ENCODE peak calls at places on chromosome 3, in ten cellular contexts. S, B, P, D, U, X, V, M, N and R are unnamed samples.

GRCh38 chr3:51379301-51379700 is 5.8 kb upstream of the MANF start:
- DNase-seq in D (no peak), M (no peak), N (peak), P (no peak), V (no peak), U (no peak), S (no peak), X (no peak), B (no peak), R (no peak)

GRCh38 chr3:54358327-54358726 is 236.0 kb downstream of the CACNA2D3 start:
- DNase-seq in X (no peak), M (peak), P (no peak), B (peak), D (no peak), N (no peak), S (no peak), V (peak), U (no peak), R (no peak)

GRCh38 chr3:65669163-65669875 is 369.4 kb downstream of the MAGI1 start:
- DNase-seq in D (no peak), S (no peak), B (no peak), M (no peak), P (no peak), X (no peak), N (no peak), U (no peak), V (no peak), R (no peak)

GRCh38 chr3:20673866-20674265 is 487.9 kb upstream of the SGO1 start:
- DNase-seq in D (no peak), B (no peak), U (no peak), X (no peak), N (no peak), S (no peak), M (no peak), V (no peak), P (no peak), R (no peak)

GRCh38 chr3:188270423-188270972 is 116.5 kb downstream of the LPP start:
- DNase-seq in N (no peak), U (peak), M (peak), D (no peak), P (peak), S (no peak), V (peak), X (no peak), B (no peak), R (no peak)

GRCh38 chr3:158974905-158975304 is 173.1 kb downstream of the MFSD1 start:
- DNase-seq in V (peak), U (no peak), B (no peak), D (no peak), M (no peak), X (no peak), N (no peak), S (no peak), P (no peak), R (no peak)

GRCh38 chr3:88141458-88142083 is 8.2 kb upstream of the C3orf38 start:
- DNase-seq in B (no peak), D (no peak), X (no peak), M (no peak), N (no peak), V (no peak), P (peak), S (no peak), U (no peak), R (no peak)

GRCh38 chr3:13890377-13891016 is 10.6 kb upstream of the WNT7A start:
- DNase-seq in V (no peak), N (no peak), U (no peak), X (no peak), D (peak), S (no peak), B (no peak), P (no peak), M (no peak), R (no peak)

GRCh38 chr3:52439426-52440248 is 5.3 kb downstream of the SEMA3G start:
- DNase-seq in P (no peak), X (no peak), M (no peak), U (no peak), D (no peak), N (no peak), S (no peak), B (no peak), V (no peak), R (no peak)

GRCh38 chr3:170178631-170179030 is 2.9 kb downstream of the PHC3 start:
- DNase-seq in P (no peak), N (no peak), D (peak), M (no peak), B (no peak), X (no peak), V (no peak), U (no peak), S (no peak), R (no peak)

GRCh38 chr3:197600796-197601565 is 45.2 kb upstream of the BDH1 start:
- DNase-seq in M (no peak), D (no peak), S (no peak), V (no peak), N (no peak), U (no peak), B (no peak), P (peak), X (no peak), R (no peak)

GRCh38 chr3:65356331-65357286 is 668.8 kb upstream of the ADAMTS9 start:
- DNase-seq in N (peak), U (no peak), X (no peak), B (no peak), S (no peak), M (no peak), D (no peak), P (peak), V (peak), R (no peak)

GRCh38 chr3:31882895-31883294 is 98.2 kb downstream of the OSBPL10 start:
- DNase-seq in V (no peak), B (no peak), D (no peak), X (no peak), N (no peak), M (no peak), U (no peak), P (no peak), S (no peak), R (no peak)

GRCh38 chr3:71050521-71051258 is 532.8 kb downstream of the FOXP1 start:
- DNase-seq in D (no peak), N (no peak), X (no peak), B (no peak), S (peak), U (no peak), M (no peak), V (no peak), P (no peak), R (no peak)

GRCh38 chr3:21020681-21021080 is 730.3 kb downstream of the ZNF385D start:
- DNase-seq in N (no peak), P (no peak), M (no peak), D (no peak), S (no peak), X (no peak), B (no peak), U (no peak), V (no peak), R (no peak)

GRCh38 chr3:99842826-99843589 is 25.3 kb downstream of the CMSS1 start:
- DNase-seq in X (peak), V (peak), M (no peak), N (peak), S (no peak), P (peak), B (peak), U (peak), D (no peak), R (no peak)

GRCh38 chr3:122294365-122294764 is 30.7 kb upstream of the CSTA start:
- DNase-seq in P (no peak), X (no peak), U (no peak), B (no peak), D (no peak), M (no peak), N (no peak), S (no peak), V (no peak), R (no peak)

GRCh38 chr3:95613993-95614392 is 1200.4 kb upstream of the EPHA6 start:
- DNase-seq in V (no peak), S (no peak), B (no peak), D (no peak), U (no peak), N (no peak), X (no peak), P (no peak), M (no peak), R (no peak)

GRCh38 chr3:56052219-56052618 is 416.0 kb downstream of the ERC2 start:
- DNase-seq in S (no peak), N (no peak), M (no peak), X (no peak), V (no peak), D (no peak), P (no peak), U (no peak), B (no peak), R (no peak)

GRCh38 chr3:13808576-13808975 is 71.3 kb downstream of the WNT7A start:
- DNase-seq in V (no peak), P (no peak), S (no peak), D (no peak), U (no peak), M (no peak), X (no peak), N (no peak), B (no peak), R (no peak)

GRCh38 chr3:102378216-102378615 is 56.6 kb upstream of the ZPLD1 start:
- DNase-seq in V (no peak), B (no peak), M (no peak), N (peak), P (no peak), S (no peak), X (no peak), D (no peak), U (no peak), R (no peak)

GRCh38 chr3:129793947-129794318 is 99.6 kb downstream of the TMCC1 start:
- DNase-seq in N (no peak), S (no peak), P (no peak), M (peak), V (peak), B (no peak), D (no peak), X (no peak), U (peak), R (no peak)

GRCh38 chr3:46878796-46879436 is 1.4 kb downstream of the PTH1R start:
- DNase-seq in P (peak), D (no peak), V (peak), M (no peak), U (peak), B (no peak), X (no peak), S (no peak), N (no peak), R (no peak)